ENCODE peak calls at places on chromosomes 1 and 21, in seven cellular contexts. L is spleen, W is breast epithelium, P is HL-60, E is transverse colon, N is upper lobe of left lung, T is esophagus muscularis mucosa. Z is an unnamed sample.

GRCh38 chr1:1202831-1203560 is 3.4 kb downstream of the TNFRSF18 start:
- DNase-seq in L (peak), W (no peak), P (no peak), E (no peak), N (peak), T (no peak), Z (no peak)

GRCh38 chr1:200161801-200162200 is 134.3 kb downstream of the NR5A2 start:
- DNase-seq in L (no peak), W (no peak), P (no peak), E (no peak), N (no peak), T (no peak), Z (no peak)

GRCh38 chr1:24796524-24796923 is 51.3 kb downstream of the CLIC4 start:
- DNase-seq in L (no peak), W (no peak), P (no peak), E (no peak), N (no peak), T (no peak), Z (no peak)

GRCh38 chr1:91795601-91796389 is 90.2 kb downstream of the TGFBR3 start:
- DNase-seq in L (no peak), W (no peak), P (no peak), E (no peak), N (no peak), T (no peak), Z (no peak)

GRCh38 chr1:172746091-172746949 is 87.4 kb downstream of the FASLG start:
- DNase-seq in L (no peak), W (peak), P (peak), E (no peak), N (no peak), T (no peak), Z (peak)

GRCh38 chr1:218336353-218336752 is 8.8 kb upstream of the TGFB2 start:
- DNase-seq in L (no peak), W (no peak), P (no peak), E (no peak), N (no peak), T (no peak), Z (no peak)

GRCh38 chr1:205054013-205054412 is 11.0 kb downstream of the CNTN2 start:
- DNase-seq in L (no peak), W (no peak), P (no peak), E (no peak), N (peak), T (no peak), Z (no peak)

GRCh38 chr21:42672699-42673458 is 19.5 kb downstream of the PDE9A start:
- DNase-seq in L (no peak), W (no peak), P (no peak), E (no peak), N (no peak), T (no peak), Z (no peak)

GRCh38 chr1:219810451-219810850 is 117.9 kb downstream of the SLC30A10 start:
- DNase-seq in L (no peak), W (no peak), P (no peak), E (no peak), N (no peak), T (peak), Z (no peak)

GRCh38 chr21:43209575-43210453 is 41.0 kb downstream of the CRYAA start:
- DNase-seq in L (peak), W (peak), P (no peak), E (no peak), N (peak), T (no peak), Z (no peak)

GRCh38 chr1:205449254-205449749 is 6.5 kb downstream of the BLACAT1 start:
- DNase-seq in L (no peak), W (no peak), P (no peak), E (no peak), N (no peak), T (no peak), Z (no peak)

GRCh38 chr1:119367332-119368124 is 1.1 kb upstream of the HAO2 start:
- DNase-seq in L (no peak), W (no peak), P (no peak), E (no peak), N (no peak), T (no peak), Z (peak)

DNA sequence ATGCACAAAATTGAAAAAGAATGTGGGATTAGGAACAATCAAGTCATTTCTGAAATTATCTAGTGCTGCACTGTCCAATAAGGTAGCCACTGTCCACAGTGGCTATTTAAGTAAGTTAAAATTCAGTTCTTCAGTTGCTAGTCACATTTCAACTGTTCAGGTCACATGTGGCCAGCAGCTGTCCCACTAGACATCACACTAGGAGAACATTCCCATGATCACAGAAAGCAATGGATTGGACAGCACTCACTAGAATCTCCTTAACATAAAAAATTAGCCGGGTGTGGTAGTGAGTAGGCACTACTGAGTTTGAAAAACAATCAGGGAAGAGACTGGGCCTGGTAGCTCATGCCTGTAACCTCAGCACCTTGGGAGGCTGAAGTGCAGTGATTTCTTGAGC is 33.6 kb downstream of the NUP133 start:
- DNase-seq in L (no peak), W (no peak), P (no peak), E (no peak), N (no peak), T (no peak), Z (no peak)
- TF ChIP-seq POLR2AphosphoS5 in L (no peak), W (no peak), P (no peak), E (no peak), N (no peak), T (no peak), Z (no peak)

DNA sequence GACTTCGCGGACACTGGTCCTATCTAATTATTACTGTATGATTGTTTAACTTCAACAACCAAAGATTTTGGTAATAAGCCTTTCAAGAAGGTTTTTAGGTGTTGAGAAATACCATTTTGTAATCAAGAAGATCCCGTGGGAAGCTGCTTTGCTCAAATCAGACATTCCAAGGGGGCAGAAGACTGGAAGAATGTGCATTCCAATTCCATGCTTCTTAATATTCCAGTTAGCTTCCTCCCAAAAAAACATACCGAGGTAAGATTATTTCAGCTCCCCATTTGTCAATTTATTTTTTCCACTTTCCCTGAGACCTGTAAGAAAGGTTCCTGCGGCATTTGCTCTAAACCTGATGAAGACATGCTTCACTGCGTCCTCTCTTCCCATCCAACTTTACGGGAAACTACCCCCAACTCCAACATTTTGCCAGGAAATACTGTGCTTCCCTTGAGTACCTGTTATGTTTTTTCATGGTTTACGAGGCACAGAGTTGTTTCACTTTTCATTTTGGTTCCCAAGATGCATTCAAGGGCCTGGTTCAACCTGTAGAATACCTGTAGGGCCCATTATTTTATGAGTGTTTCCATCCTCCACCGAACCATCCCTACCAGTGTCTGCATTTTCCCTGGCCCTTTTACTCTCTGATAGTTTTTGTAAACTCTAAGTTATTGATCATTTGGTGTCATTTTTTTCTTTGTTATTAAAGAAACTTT is 4.0 kb downstream of the CNN3 start:
- DNase-seq in L (no peak), W (no peak), P (no peak), E (no peak), N (no peak), T (no peak), Z (no peak)
- TF ChIP-seq POLR2AphosphoS5 in L (no peak), W (no peak), P (no peak), E (no peak), N (no peak), T (peak), Z (no peak)

GRCh38 chr1:234529661-234530237 is 50.8 kb upstream of the TARBP1 start:
- DNase-seq in L (no peak), W (no peak), P (no peak), E (no peak), N (no peak), T (no peak), Z (no peak)

GRCh38 chr1:234530641-234531040 is 51.7 kb upstream of the TARBP1 start:
- DNase-seq in L (no peak), W (no peak), P (no peak), E (no peak), N (no peak), T (no peak), Z (no peak)

GRCh38 chr1:234532511-234532922 is 53.5 kb upstream of the TARBP1 start:
- DNase-seq in L (no peak), W (peak), P (peak), E (peak), N (no peak), T (no peak), Z (no peak)

GRCh38 chr1:234533034-234533571 is 54.1 kb upstream of the TARBP1 start:
- DNase-seq in L (peak), W (peak), P (no peak), E (peak), N (no peak), T (no peak), Z (no peak)

GRCh38 chr1:234531181-234532132 is 52.5 kb upstream of the TARBP1 start:
- DNase-seq in L (peak), W (peak), P (no peak), E (peak), N (peak), T (no peak), Z (no peak)
- TF ChIP-seq POLR2AphosphoS5 in L (peak), W (peak), P (no peak), E (peak), N (peak), T (no peak), Z (no peak)

DNA sequence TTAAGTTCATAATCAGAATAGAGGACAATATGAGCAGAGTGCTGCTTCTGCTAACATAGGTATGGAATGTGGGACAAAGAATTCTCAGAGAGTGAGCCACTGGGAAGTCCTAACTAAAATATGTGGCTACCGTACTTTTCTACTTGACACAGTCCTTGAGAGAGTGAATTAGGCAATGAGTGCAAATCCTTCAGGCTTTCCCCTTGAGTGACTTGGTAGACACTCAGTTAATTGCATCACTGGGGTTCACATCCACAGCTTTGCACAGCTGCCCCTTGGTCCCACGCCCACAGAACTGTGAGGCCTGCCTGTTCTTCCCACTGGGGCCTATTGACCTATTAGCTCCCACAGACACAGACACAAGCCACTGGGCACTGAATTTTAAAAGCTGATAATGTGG is 40.5 kb upstream of the PAXBP1 start:
- DNase-seq in L (no peak), W (no peak), P (no peak), E (no peak), N (no peak), T (peak), Z (no peak)
- TF ChIP-seq POLR2AphosphoS5 in L (no peak), W (no peak), P (no peak), E (no peak), N (peak), T (no peak), Z (no peak)

GRCh38 chr1:184753608-184754478 is 815 bp downstream of the EDEM3 start:
- DNase-seq in L (peak), W (peak), P (peak), E (peak), N (peak), T (peak), Z (no peak)
- TF ChIP-seq POLR2AphosphoS5 in L (no peak), W (no peak), P (peak), E (peak), N (no peak), T (no peak), Z (no peak)

GRCh38 chr1:235502601-235503332 is 1.5 kb downstream of the B3GALNT2 start:
- DNase-seq in L (no peak), W (no peak), P (no peak), E (no peak), N (no peak), T (no peak), Z (no peak)

GRCh38 chr1:235500971-235501540 is 3.2 kb downstream of the B3GALNT2 start:
- DNase-seq in L (no peak), W (no peak), P (no peak), E (no peak), N (no peak), T (no peak), Z (no peak)

GRCh38 chr1:235503333-235504121 is 725 bp downstream of the B3GALNT2 start:
- DNase-seq in L (peak), W (peak), P (peak), E (peak), N (peak), T (no peak), Z (no peak)

GRCh38 chr1:235504494-235505222 is 406 bp upstream of the B3GALNT2 start:
- DNase-seq in L (peak), W (peak), P (peak), E (peak), N (peak), T (peak), Z (peak)

GRCh38 chr1:235504122-235504493 is at the start of gene B3GALNT2:
- DNase-seq in L (no peak), W (no peak), P (no peak), E (no peak), N (no peak), T (no peak), Z (no peak)
- TF ChIP-seq POLR2AphosphoS5 in L (no peak), W (no peak), P (no peak), E (peak), N (no peak), T (peak), Z (no peak)

DNA sequence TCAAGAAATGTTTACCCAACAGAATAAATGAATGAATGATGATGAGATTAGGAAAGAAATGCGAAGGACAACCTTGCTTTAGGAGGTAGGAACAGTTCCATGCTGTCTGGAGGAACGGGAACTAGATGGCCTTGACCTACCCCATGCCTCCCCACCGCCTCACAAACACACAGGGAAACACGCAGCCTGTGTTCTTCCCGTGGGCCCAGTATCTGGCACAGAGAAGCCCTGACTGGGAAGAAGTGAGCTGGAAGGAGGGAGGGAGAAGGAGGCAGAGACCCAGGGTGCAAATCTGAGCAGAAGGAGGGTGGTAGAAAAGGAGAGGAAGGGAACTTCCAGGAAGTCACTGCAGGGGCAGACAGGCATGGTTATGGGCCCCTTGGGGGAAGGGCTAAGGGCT is 3.5 kb upstream of the ADORA1 start:
- DNase-seq in L (no peak), W (no peak), P (no peak), E (no peak), N (no peak), T (no peak), Z (no peak)
- TF ChIP-seq POLR2AphosphoS5 in L (no peak), W (no peak), P (no peak), E (no peak), N (no peak), T (no peak), Z (no peak)

DNA sequence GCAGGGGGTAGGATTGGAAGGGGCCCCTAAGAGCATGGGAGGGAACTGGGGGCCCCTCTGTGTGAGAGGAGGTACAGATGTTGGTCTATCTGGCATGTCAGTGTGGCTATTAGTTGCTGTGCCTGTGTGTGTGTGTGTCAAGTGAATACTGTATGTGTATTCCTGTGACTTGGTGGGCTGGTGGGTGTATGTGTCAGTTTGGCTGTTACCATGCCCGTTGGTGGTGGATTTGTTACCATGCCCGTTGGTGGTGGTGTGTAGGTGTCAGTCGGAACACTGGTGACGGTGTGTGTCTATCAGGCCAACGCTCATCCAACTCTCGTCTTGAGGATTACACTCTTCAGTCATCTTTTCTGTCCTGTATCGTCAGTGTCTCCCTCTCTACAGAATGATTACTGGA is 22.6 kb downstream of the TFAP2E start:
- DNase-seq in L (no peak), W (no peak), P (no peak), E (no peak), N (no peak), T (no peak), Z (no peak)
- TF ChIP-seq POLR2AphosphoS5 in L (peak), W (no peak), P (no peak), E (no peak), N (no peak), T (peak), Z (no peak)

GRCh38 chr1:31644560-31645273 is at the start of gene PEF1:
- DNase-seq in L (peak), W (peak), P (peak), E (peak), N (peak), T (peak), Z (peak)
- TF ChIP-seq POLR2AphosphoS5 in L (peak), W (peak), P (peak), E (peak), N (peak), T (peak), Z (peak)

Z was measured in GM12892.